ENCODE peak calls at places on chromosomes 1 and 21, in five cellular contexts. Y is A673, O is left ventricle myocardium inferior, K is brain microvascular endothelial cell, J is substantia nigra. G is an unnamed sample.

GRCh38 chr1:153357853-153358690 is at the start of gene S100A9:
- DNase-seq in J (no peak), O (no peak), K (no peak), Y (no peak), G (no peak)

GRCh38 chr1:30534551-30534940 is 188.8 kb downstream of the MATN1 start:
- DNase-seq in Y (no peak), J (no peak), K (no peak), O (no peak), G (no peak)

GRCh38 chr1:21534674-21535378 is 25.6 kb downstream of the ALPL start:
- DNase-seq in J (no peak), Y (peak), K (peak), O (no peak), G (no peak)

GRCh38 chr1:172727956-172728603 is 69.2 kb downstream of the FASLG start:
- DNase-seq in O (no peak), Y (peak), K (peak), J (no peak), G (no peak)

GRCh38 chr1:194297999-194298598 is 1111.7 kb upstream of the B3GALT2 start:
- DNase-seq in Y (no peak), K (no peak), J (no peak), O (no peak), G (no peak)

GRCh38 chr1:30371888-30372791 is 351.2 kb downstream of the MATN1 start:
- DNase-seq in Y (no peak), O (no peak), J (no peak), K (no peak), G (no peak)

GRCh38 chr1:65486613-65487012 is 66.1 kb downstream of the LEPR start:
- DNase-seq in K (no peak), J (no peak), O (no peak), Y (no peak), G (no peak)

GRCh38 chr1:27789511-27790154 is 16.6 kb downstream of the STX12 start:
- DNase-seq in J (no peak), Y (no peak), K (peak), O (no peak), G (no peak)

GRCh38 chr1:16018308-16018707 is 465 bp upstream of the HSPB7 start:
- DNase-seq in K (no peak), J (no peak), Y (no peak), O (peak), G (no peak)

GRCh38 chr21:36966066-36966845 is at the start of gene HLCS:
- DNase-seq in K (peak), O (peak), J (peak), Y (peak), G (no peak)

GRCh38 chr1:88169144-88169543 is 514.9 kb upstream of the PKN2 start:
- DNase-seq in Y (no peak), K (no peak), J (no peak), O (no peak), G (no peak)

GRCh38 chr1:17108786-17109185 is 10.5 kb downstream of the PADI2 start:
- DNase-seq in Y (no peak), O (no peak), J (no peak), K (no peak), G (no peak)

GRCh38 chr1:207088731-207089626 is at the start of gene C4BPB:
- DNase-seq in Y (no peak), K (no peak), J (no peak), O (no peak), G (no peak)
- H3K27ac ChIP-seq in Y (no peak), K (no peak), J (no peak), O (no peak), G (no peak)

GRCh38 chr21:38796426-38796825 is 9.3 kb upstream of the ETS2 start:
- DNase-seq in J (no peak), K (peak), Y (no peak), O (no peak), G (no peak)
- H3K27ac ChIP-seq in J (no peak), K (no peak), Y (no peak), O (no peak), G (no peak)

GRCh38 chr1:33966346-33967141 is 102.7 kb downstream of the HMGB4 start:
- DNase-seq in Y (no peak), K (no peak), O (no peak), J (no peak), G (no peak)

GRCh38 chr1:33972676-33973395 is 109.0 kb downstream of the HMGB4 start:
- DNase-seq in Y (no peak), J (peak), O (peak), K (no peak), G (no peak)

GRCh38 chr1:33971018-33971710 is 107.3 kb downstream of the HMGB4 start:
- DNase-seq in O (no peak), K (no peak), J (no peak), Y (no peak), G (no peak)

GRCh38 chr1:33971913-33972312 is 108.0 kb downstream of the HMGB4 start:
- DNase-seq in O (no peak), K (no peak), Y (no peak), J (no peak), G (no peak)

GRCh38 chr1:33970148-33970825 is 106.4 kb downstream of the HMGB4 start:
- DNase-seq in J (no peak), O (no peak), K (no peak), Y (no peak), G (no peak)
- H3K27ac ChIP-seq in J (no peak), O (no peak), K (no peak), Y (no peak), G (no peak)

GRCh38 chr1:25443030-25443699 is 12.5 kb downstream of the MACO1 start:
- DNase-seq in K (no peak), Y (no peak), J (no peak), O (no peak), G (no peak)
- H3K27ac ChIP-seq in K (no peak), Y (no peak), J (no peak), O (no peak), G (peak)

G was measured in epithelial cell of prostate.